ENCODE peak calls at places on chromosome 1, in five cellular contexts. One of them, this sample, is unnamed.
A peak's percentile ranks its signal among the peaks of the same experiment; 100 is the strongest.

GRCh38 chr1:85464497-85465098 is 361 bp downstream of the DDAH1 start:
- DNase-seq in SK-N-SH: peak; percentile 81
- DNase-seq in GM12878: no peak
- DNase-seq in K562: no peak
- DNase-seq in HepG2: peak; percentile 40
- DNase-seq in this sample: peak; percentile 67

GRCh38 chr1:60041783-60042182 is 31.8 kb downstream of the C1orf87 start:
- DNase-seq in GM12878: no peak
- DNase-seq in HepG2: no peak
- DNase-seq in SK-N-SH: no peak
- DNase-seq in K562: no peak
- DNase-seq in this sample: no peak

GRCh38 chr1:217535601-217536377 is 95.1 kb downstream of the GPATCH2 start:
- DNase-seq in SK-N-SH: no peak
- DNase-seq in HepG2: peak; percentile 1
- DNase-seq in K562: no peak
- DNase-seq in GM12878: no peak
- DNase-seq in this sample: no peak

GRCh38 chr1:198359024-198359653 is 181.3 kb downstream of the ATP6V1G3 start:
- DNase-seq in GM12878: no peak
- DNase-seq in K562: peak; percentile 36
- DNase-seq in SK-N-SH: no peak
- DNase-seq in HepG2: peak; percentile 2
- DNase-seq in this sample: no peak

GRCh38 chr1:220326578-220326977 is 54.3 kb upstream of the RAB3GAP2 start:
- DNase-seq in GM12878: no peak
- DNase-seq in K562: no peak
- DNase-seq in HepG2: no peak
- DNase-seq in SK-N-SH: no peak
- DNase-seq in this sample: no peak

GRCh38 chr1:31228986-31229385 is 10.7 kb downstream of the NKAIN1 start:
- DNase-seq in SK-N-SH: no peak
- DNase-seq in HepG2: no peak
- DNase-seq in GM12878: no peak
- DNase-seq in K562: no peak
- DNase-seq in this sample: no peak

GRCh38 chr1:87221008-87221407 is 107.7 kb upstream of the LMO4 start:
- DNase-seq in SK-N-SH: no peak
- DNase-seq in HepG2: no peak
- DNase-seq in K562: no peak
- DNase-seq in GM12878: no peak
- DNase-seq in this sample: no peak

GRCh38 chr1:219041819-219042218 is 131.9 kb upstream of the LYPLAL1 start:
- DNase-seq in GM12878: no peak
- DNase-seq in SK-N-SH: no peak
- DNase-seq in HepG2: no peak
- DNase-seq in K562: peak; percentile 61
- DNase-seq in this sample: no peak

GRCh38 chr1:54409156-54410142 is 3.3 kb upstream of the SSBP3 start:
- DNase-seq in GM12878: peak; percentile 48
- DNase-seq in HepG2: no peak
- DNase-seq in K562: peak; percentile 87
- DNase-seq in SK-N-SH: no peak
- DNase-seq in this sample: no peak

GRCh38 chr1:160251006-160251405 is 11.3 kb downstream of the DCAF8 start:
- DNase-seq in K562: no peak
- DNase-seq in GM12878: no peak
- DNase-seq in SK-N-SH: no peak
- DNase-seq in HepG2: no peak
- DNase-seq in this sample: no peak

GRCh38 chr1:3850857-3851256 is 6.2 kb downstream of the CEP104 start:
- DNase-seq in GM12878: no peak
- DNase-seq in K562: no peak
- DNase-seq in SK-N-SH: no peak
- DNase-seq in HepG2: no peak
- DNase-seq in this sample: no peak

GRCh38 chr1:6183520-6183989 is 3.4 kb upstream of the CHD5 start:
- DNase-seq in K562: peak; percentile 56
- DNase-seq in HepG2: no peak
- DNase-seq in GM12878: no peak
- DNase-seq in SK-N-SH: peak; percentile 39
- DNase-seq in this sample: no peak
- TF ChIP-seq FOXM1 in K562: no peak
- TF ChIP-seq FOXM1 in HepG2: no peak
- TF ChIP-seq FOXM1 in GM12878: no peak
- TF ChIP-seq FOXM1 in SK-N-SH: no peak
- TF ChIP-seq FOXM1 in this sample: no peak

GRCh38 chr1:114554577-114554976 is 26.8 kb downstream of the BCAS2 start:
- DNase-seq in K562: peak; percentile 17
- DNase-seq in GM12878: no peak
- DNase-seq in HepG2: no peak
- DNase-seq in SK-N-SH: no peak
- DNase-seq in this sample: no peak
- TF ChIP-seq FOXM1 in K562: no peak
- TF ChIP-seq FOXM1 in GM12878: no peak
- TF ChIP-seq FOXM1 in HepG2: no peak
- TF ChIP-seq FOXM1 in SK-N-SH: no peak
- TF ChIP-seq FOXM1 in this sample: no peak

DNA sequence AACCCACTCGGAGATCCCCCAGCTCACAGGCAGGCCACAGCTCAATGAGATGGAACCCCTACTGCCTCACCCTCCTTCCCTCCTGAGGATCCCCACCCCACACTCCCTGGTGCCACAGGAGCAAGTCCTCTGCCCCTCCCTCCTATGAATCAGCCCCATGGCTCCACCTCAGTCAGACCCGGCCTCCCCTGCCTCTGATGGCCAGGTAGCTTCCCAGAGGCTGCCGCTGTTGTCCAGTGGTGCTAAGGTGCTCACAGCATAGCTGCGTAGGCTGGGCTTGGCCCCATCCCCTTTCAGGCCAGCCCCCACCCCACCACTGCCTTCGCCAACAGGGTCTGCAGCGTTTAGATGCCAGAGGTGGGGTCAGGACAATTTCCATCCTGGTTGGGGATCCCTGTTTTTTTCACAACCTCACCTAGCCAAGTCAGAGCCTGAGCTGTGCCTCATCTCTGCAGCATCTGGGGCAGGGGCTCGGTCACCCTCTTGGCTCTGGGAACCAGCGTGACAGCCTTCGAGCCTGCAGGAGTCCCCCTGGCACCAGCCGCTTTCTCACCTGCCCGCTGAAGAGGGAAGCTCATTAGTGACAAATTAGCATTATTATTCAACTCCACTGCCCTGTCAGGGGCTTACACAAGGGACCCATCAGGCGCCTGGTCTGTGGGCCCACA is 98.4 kb upstream of the IGSF21 start:
- DNase-seq in K562: no peak
- DNase-seq in SK-N-SH: no peak
- DNase-seq in GM12878: no peak
- DNase-seq in HepG2: no peak
- DNase-seq in this sample: no peak
- TF ChIP-seq FOXM1 in K562: no peak
- TF ChIP-seq FOXM1 in SK-N-SH: no peak
- TF ChIP-seq FOXM1 in GM12878: no peak
- TF ChIP-seq FOXM1 in HepG2: no peak
- TF ChIP-seq FOXM1 in this sample: no peak

GRCh38 chr1:168960595-168960994 is 145.9 kb upstream of the ATP1B1 start:
- DNase-seq in GM12878: no peak
- DNase-seq in K562: no peak
- DNase-seq in HepG2: peak; percentile 4
- DNase-seq in SK-N-SH: no peak
- DNase-seq in this sample: no peak
- TF ChIP-seq FOXM1 in GM12878: no peak
- TF ChIP-seq FOXM1 in K562: no peak
- TF ChIP-seq FOXM1 in HepG2: no peak
- TF ChIP-seq FOXM1 in SK-N-SH: no peak
- TF ChIP-seq FOXM1 in this sample: no peak

GRCh38 chr1:22133247-22133927 is 9.5 kb downstream of the WNT4 start:
- DNase-seq in HepG2: no peak
- DNase-seq in K562: no peak
- DNase-seq in SK-N-SH: no peak
- DNase-seq in GM12878: no peak
- DNase-seq in this sample: no peak

GRCh38 chr1:22132517-22133235 is 10.2 kb downstream of the WNT4 start:
- DNase-seq in SK-N-SH: no peak
- DNase-seq in K562: no peak
- DNase-seq in HepG2: no peak
- DNase-seq in GM12878: no peak
- DNase-seq in this sample: no peak

GRCh38 chr1:22131062-22131461 is 11.8 kb downstream of the WNT4 start:
- DNase-seq in HepG2: no peak
- DNase-seq in GM12878: no peak
- DNase-seq in K562: no peak
- DNase-seq in SK-N-SH: no peak
- DNase-seq in this sample: no peak

GRCh38 chr1:22133928-22134324 is 9.0 kb downstream of the WNT4 start:
- DNase-seq in SK-N-SH: no peak
- DNase-seq in HepG2: no peak
- DNase-seq in GM12878: no peak
- DNase-seq in K562: no peak
- DNase-seq in this sample: no peak

DNA sequence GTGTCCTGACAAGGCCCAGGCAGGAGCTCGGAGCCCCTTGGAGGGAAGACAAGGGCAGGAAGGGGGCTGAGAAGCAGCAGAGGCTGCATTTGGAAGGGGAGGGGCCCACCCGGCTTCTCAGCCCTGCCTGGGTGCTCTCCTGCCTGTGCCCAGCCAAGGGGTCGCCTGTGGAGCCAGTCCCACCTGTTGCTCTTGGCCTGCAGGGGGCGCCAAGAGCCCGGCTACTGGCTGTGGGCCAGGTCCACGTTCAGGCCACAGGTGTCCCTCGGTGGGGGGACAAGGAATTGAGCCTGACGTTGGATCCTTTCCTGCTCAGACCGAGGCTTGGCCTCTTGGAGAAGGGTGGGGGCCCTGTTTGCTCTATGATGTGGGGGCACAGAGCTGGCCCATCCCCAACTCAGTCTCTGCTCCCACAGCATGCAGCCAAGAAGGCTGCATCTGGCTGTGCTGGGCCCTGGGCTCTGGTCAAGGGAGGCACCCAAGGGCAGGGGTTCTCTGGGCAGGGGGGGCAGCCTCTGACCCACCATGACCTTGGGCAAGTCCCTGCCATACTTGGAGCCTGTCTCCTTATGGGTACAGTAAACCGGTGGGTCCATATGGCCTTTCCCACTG is 10.9 kb downstream of the WNT4 start:
- DNase-seq in K562: peak; percentile 83
- DNase-seq in GM12878: no peak
- DNase-seq in HepG2: peak; percentile 30
- DNase-seq in SK-N-SH: peak; percentile 92
- DNase-seq in this sample: peak; percentile 84
- TF ChIP-seq FOXM1 in K562: no peak
- TF ChIP-seq FOXM1 in GM12878: no peak
- TF ChIP-seq FOXM1 in HepG2: no peak
- TF ChIP-seq FOXM1 in SK-N-SH: no peak
- TF ChIP-seq FOXM1 in this sample: no peak

GRCh38 chr1:12121212-12122000 is 45.4 kb upstream of the TNFRSF1B start:
- DNase-seq in GM12878: no peak
- DNase-seq in SK-N-SH: no peak
- DNase-seq in HepG2: no peak
- DNase-seq in K562: no peak
- DNase-seq in this sample: no peak
- TF ChIP-seq FOXM1 in GM12878: no peak
- TF ChIP-seq FOXM1 in SK-N-SH: no peak
- TF ChIP-seq FOXM1 in HepG2: no peak
- TF ChIP-seq FOXM1 in K562: no peak
- TF ChIP-seq FOXM1 in this sample: no peak

DNA sequence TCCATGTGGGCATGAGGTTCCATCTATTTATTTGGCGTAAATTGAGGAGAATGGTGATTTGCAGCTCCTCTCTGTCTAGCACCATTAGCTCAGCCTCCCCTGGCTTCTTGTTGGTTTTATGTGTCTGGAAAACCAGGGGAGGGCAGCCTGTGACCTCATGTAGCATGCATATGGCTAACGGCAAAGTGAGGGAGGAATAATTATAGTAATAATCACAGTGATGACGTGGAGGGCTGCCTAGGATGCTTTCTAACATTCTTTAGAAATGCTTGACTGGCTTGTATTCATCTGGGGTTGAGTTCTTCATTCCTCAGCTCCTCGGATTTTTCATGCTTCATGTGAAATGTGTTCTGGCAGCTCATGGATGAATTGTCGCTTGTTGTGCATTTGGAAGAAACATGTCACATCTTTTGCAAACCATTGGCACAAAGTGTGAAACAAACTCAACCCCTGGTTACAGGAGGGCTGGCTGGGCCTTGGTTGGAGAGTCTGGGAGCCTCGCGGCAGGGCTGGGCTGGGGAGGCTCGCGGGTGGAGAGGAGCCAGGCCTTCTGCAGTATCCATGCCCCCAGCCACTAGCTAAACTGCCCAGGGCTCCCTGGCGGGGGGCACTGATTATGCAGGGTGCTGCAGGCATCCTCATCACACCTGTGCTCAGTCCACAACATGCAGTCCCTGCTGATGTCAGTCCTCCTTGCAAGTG is 149.6 kb downstream of the DISC1 start:
- DNase-seq in GM12878: no peak
- DNase-seq in HepG2: no peak
- DNase-seq in K562: no peak
- DNase-seq in SK-N-SH: no peak
- DNase-seq in this sample: no peak
- TF ChIP-seq FOXM1 in GM12878: no peak
- TF ChIP-seq FOXM1 in HepG2: no peak
- TF ChIP-seq FOXM1 in K562: no peak
- TF ChIP-seq FOXM1 in SK-N-SH: no peak
- TF ChIP-seq FOXM1 in this sample: no peak

GRCh38 chr1:172670791-172671190 is 11.9 kb downstream of the FASLG start:
- DNase-seq in HepG2: no peak
- DNase-seq in SK-N-SH: no peak
- DNase-seq in GM12878: no peak
- DNase-seq in K562: no peak
- DNase-seq in this sample: no peak
- TF ChIP-seq FOXM1 in HepG2: no peak
- TF ChIP-seq FOXM1 in SK-N-SH: no peak
- TF ChIP-seq FOXM1 in GM12878: no peak
- TF ChIP-seq FOXM1 in K562: no peak
- TF ChIP-seq FOXM1 in this sample: no peak

DNA sequence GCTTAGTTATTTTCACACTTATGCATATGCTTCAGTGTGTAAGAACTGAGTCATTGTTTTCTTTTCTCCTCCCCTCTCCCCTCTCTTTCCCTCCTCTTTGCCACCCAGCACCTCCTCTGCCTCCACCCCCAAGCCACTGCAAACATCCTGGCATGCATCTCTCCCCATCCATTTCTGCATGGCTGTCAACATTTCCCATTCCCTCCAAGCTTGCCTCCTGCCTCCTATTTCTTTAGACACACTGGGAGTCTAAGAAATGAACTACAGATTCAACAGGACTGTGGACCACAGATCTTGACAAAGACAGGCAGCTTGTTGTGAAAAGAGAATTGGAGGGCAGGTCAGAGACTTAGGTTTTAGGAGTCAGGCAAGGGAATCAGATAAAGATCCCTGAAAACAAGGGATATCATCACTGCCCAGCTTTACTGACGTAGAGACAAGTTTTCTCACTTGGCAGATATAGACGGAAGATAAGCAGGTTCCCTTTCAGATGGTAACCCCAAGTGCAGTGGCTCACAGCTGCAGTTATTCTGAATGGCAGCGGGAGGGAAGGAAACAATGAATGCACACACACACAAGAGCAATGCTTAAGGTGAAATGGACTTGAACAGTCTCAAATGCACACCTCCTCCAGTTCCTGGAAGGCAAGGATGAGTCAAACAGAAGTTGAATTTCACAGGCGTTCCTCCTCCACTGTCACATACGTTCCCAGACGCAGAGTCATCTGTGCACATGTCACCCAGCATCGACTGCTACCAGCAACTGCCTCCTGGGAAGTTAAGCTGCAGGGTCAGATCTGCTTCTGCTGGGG is 56.1 kb downstream of the HIVEP3 start:
- DNase-seq in K562: peak; percentile 64
- DNase-seq in SK-N-SH: no peak
- DNase-seq in GM12878: no peak
- DNase-seq in HepG2: no peak
- DNase-seq in this sample: no peak
- TF ChIP-seq FOXM1 in K562: no peak
- TF ChIP-seq FOXM1 in SK-N-SH: no peak
- TF ChIP-seq FOXM1 in GM12878: no peak
- TF ChIP-seq FOXM1 in HepG2: no peak
- TF ChIP-seq FOXM1 in this sample: no peak